ENCODE peak calls at places on chromosomes 7 and 10, in five cellular contexts. S is HEK293T; O is AG08395; D is AG09319; Q is activated effector memory CD4-positive, alpha-beta T cell treated with Interleukin-2 at 50 U/mL for 16 hours. H is an unnamed sample.

GRCh38 chr10:33453081-33453850 is 118.8 kb upstream of the NRP1 start:
- DNase-seq in D (peak; percentile 67), S (no peak), O (peak; percentile 58), Q (no peak), H (no peak)

GRCh38 chr7:123485187-123485586 is 49.2 kb downstream of the IQUB start:
- DNase-seq in O (no peak), Q (no peak), S (no peak), D (no peak), H (no peak)

GRCh38 chr10:22554481-22555182 is 159.7 kb downstream of the PIP4K2A start:
- DNase-seq in S (peak; percentile 63), O (peak; percentile 71), Q (no peak), D (no peak), H (no peak)

GRCh38 chr7:123757095-123757494 is 8.3 kb upstream of the WASL start:
- DNase-seq in D (no peak), S (no peak), Q (no peak), O (no peak), H (no peak)

GRCh38 chr7:130884437-130885417 is 150.7 kb upstream of the KLF14 start:
- DNase-seq in Q (no peak), D (no peak), O (no peak), S (no peak), H (no peak)

GRCh38 chr7:143345428-143345900 is 17.0 kb downstream of the FAM131B start:
- DNase-seq in D (no peak), S (peak; percentile 89), Q (peak; percentile 57), O (no peak), H (peak; percentile 73)

GRCh38 chr7:47328392-47329319 is 253.3 kb downstream of the TNS3 start:
- DNase-seq in Q (no peak), D (no peak), S (no peak), O (no peak), H (no peak)

GRCh38 chr7:83324596-83324995 is 161.9 kb upstream of the PCLO start:
- DNase-seq in Q (no peak), S (no peak), O (no peak), D (no peak), H (no peak)

GRCh38 chr7:150515752-150516151 is 1.1 kb downstream of the GIMAP7 start:
- DNase-seq in S (no peak), Q (peak; percentile 12), O (no peak), D (no peak), H (no peak)

GRCh38 chr7:98396768-98397167 is 4.1 kb downstream of the BAIAP2L1 start:
- DNase-seq in O (no peak), Q (no peak), D (no peak), S (no peak), H (no peak)

GRCh38 chr7:151727579-151728285 is 149.2 kb downstream of the PRKAG2 start:
- DNase-seq in Q (peak; percentile 18), S (peak; percentile 44), O (peak; percentile 98), D (peak; percentile 87), H (peak; percentile 91)

H was measured in HCT116.